ENCODE peak calls at places on chromosomes 4 and X, in eight cellular contexts. U is sigmoid colon, R is Peyer's patch, D is esophagus muscularis mucosa, N is thyroid gland, H is heart left ventricle, F is H1, S is HCT116. M is an unnamed sample.

GRCh38 chr4:71148545-71148944 is 155.1 kb downstream of the DCK start:
- DNase-seq in U (no peak), R (no peak), D (no peak), N (no peak), H (no peak), F (no peak), S (no peak), M (no peak)

GRCh38 chrX:44415639-44416386 is 72.3 kb upstream of the EFHC2 start:
- DNase-seq in U (no peak), R (peak; percentile 48), D (no peak), N (peak; percentile 16), H (no peak), F (no peak), S (no peak), M (no peak)

GRCh38 chrX:153726286-153727107 is 1.8 kb downstream of the ABCD1 start:
- DNase-seq in U (peak; percentile 82), R (peak; percentile 68), D (peak; percentile 92), N (peak; percentile 86), H (peak; percentile 79), F (peak; percentile 38), S (no peak), M (no peak)

GRCh38 chrX:123036401-123036800 is 147.7 kb upstream of the GRIA3 start:
- DNase-seq in U (no peak), R (no peak), D (no peak), N (no peak), H (no peak), F (no peak), S (no peak), M (no peak)

GRCh38 chr4:146582864-146583263 is 55.8 kb upstream of the POU4F2 start:
- DNase-seq in U (no peak), R (no peak), D (no peak), N (no peak), H (no peak), F (no peak), S (peak; percentile 3), M (no peak)

GRCh38 chr4:721261-722171 is 15.9 kb downstream of the PCGF3 start:
- DNase-seq in U (no peak), R (peak; percentile 69), D (no peak), N (no peak), H (no peak), F (no peak), S (no peak), M (no peak)

GRCh38 chr4:113397114-113397701 is 347.8 kb downstream of the ANK2 start:
- DNase-seq in U (no peak), R (no peak), D (no peak), N (no peak), H (no peak), F (no peak), S (no peak), M (no peak)

GRCh38 chr4:73676136-73676535 is 55.9 kb upstream of the RASSF6 start:
- DNase-seq in U (no peak), R (no peak), D (no peak), N (no peak), H (no peak), F (no peak), S (no peak), M (no peak)

GRCh38 chr4:107824367-107825071 is at the start of gene SGMS2:
- DNase-seq in U (peak; percentile 95), R (peak; percentile 93), D (peak; percentile 97), N (peak; percentile 97), H (peak; percentile 90), F (no peak), S (peak; percentile 88), M (peak; percentile 92)

GRCh38 chr4:133095591-133095990 is 53.5 kb upstream of the PCDH10 start:
- DNase-seq in U (no peak), R (no peak), D (no peak), N (no peak), H (no peak), F (no peak), S (no peak), M (no peak)

GRCh38 chr4:82765134-82765533 is 33.5 kb downstream of the SCD5 start:
- DNase-seq in U (no peak), R (no peak), D (no peak), N (no peak), H (no peak), F (no peak), S (no peak), M (no peak)

GRCh38 chr4:71711985-71712348 is 71.9 kb downstream of the GC start:
- DNase-seq in U (no peak), R (no peak), D (no peak), N (no peak), H (no peak), F (no peak), S (no peak), M (no peak)

GRCh38 chrX:47915886-47916493 is 79.3 kb downstream of the ZNF81 start:
- DNase-seq in U (no peak), R (no peak), D (no peak), N (no peak), H (no peak), F (no peak), S (no peak), M (no peak)
- TF ChIP-seq POLR2A in U (no peak), R (no peak), D (no peak), N (no peak), H (no peak), F (no peak), S (no peak), M (no peak)

DNA sequence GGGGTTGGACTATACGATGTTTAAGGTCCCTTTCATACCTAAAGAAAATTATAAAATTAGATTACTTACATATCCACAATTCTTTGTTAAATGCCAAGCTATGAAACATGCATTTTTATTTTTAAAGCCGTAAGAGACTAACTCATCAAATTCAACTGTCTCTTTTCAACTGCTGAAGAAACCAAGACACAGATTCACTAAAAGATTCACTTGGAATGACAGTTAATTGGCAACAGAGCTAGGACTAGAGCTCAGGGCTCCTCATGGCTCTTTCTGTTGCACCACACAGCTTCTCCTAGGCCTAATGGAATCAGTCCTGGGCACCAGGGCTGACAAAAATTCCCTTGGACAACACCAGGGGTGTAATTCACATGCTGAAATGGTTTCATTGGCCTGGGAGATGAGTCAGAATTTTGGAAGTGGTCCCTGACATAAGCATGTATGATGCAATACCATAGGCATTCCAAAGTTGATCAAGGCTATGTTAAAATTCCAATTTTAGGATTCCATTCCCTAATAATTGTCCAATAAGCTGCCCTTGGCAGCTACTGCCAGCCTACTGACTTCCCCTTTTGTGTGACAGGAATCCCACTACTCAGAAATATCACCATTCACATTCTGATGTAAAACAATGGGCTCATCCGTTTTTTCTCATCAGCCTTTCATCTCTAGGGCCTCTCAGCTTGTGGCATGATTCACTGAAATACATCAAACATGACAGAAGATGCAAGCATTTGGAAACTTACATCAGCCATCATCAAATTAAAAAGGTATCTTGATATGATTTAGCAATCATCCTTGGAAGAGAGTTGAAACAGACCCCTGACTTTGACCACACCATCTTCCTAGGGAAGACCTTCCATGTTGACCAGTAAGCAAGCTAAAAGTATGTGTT is 54.2 kb downstream of the PLAC1 start:
- DNase-seq in U (no peak), R (no peak), D (no peak), N (no peak), H (no peak), F (no peak), S (peak; percentile 71), M (no peak)
- TF ChIP-seq CTCF in U (no peak), R (no peak), D (peak; percentile 12), N (no peak), H (no peak), F (no peak), S (no peak), M (no peak)

GRCh38 chrX:45771560-45772340 is 571.1 kb upstream of the DIPK2B start:
- DNase-seq in U (no peak), R (peak; percentile 50), D (no peak), N (no peak), H (peak; percentile 30), F (no peak), S (no peak), M (no peak)
- H3K4me3 ChIP-seq in U (no peak overlapping the region), R (no peak overlapping the region), D (peak overlapping the region; percentile 49), N (no peak overlapping the region), H (peak overlapping the region; percentile 45), F (no peak overlapping the region), S (peak overlapping the region; percentile 53), M (peak overlapping the region; percentile 8)

GRCh38 chrX:48597353-48598264 is at the start of gene WDR13:
- DNase-seq in U (peak; percentile 95), R (peak; percentile 90), D (peak; percentile 96), N (peak; percentile 89), H (peak; percentile 95), F (peak; percentile 84), S (peak; percentile 89), M (peak; percentile 95)
- TF ChIP-seq POLR2A in U (peak; percentile 46), R (peak; percentile 47), D (peak; percentile 24), N (peak; percentile 33), H (peak; percentile 55), F (no peak), S (peak; percentile 40), M (no peak)

M was measured in vagina.